ENCODE peak calls at places on chromosomes 16 and 17, in ten cellular contexts. W is uterus, G is AG09319, H is HFFc6, P is GM12865, I is AG04450, E is AG10803, M is neural crest cell, T is progenitor cell of endocrine pancreas, A is GM20000. C is an unnamed sample.

GRCh38 chr17:77376795-77377751 is 236.3 kb downstream of the SEC14L1 start:
- DNase-seq in W (peak; percentile 56), G (no peak), H (peak; percentile 28), P (no peak), I (peak; percentile 79), E (peak; percentile 58), M (no peak), T (no peak), A (no peak), C (no peak)

GRCh38 chr16:81831722-81832126 is 52.6 kb downstream of the PLCG2 start:
- DNase-seq in W (peak; percentile 20), G (no peak), H (no peak), P (peak; percentile 96), I (no peak), E (peak; percentile 12), M (no peak), T (no peak), A (peak; percentile 69), C (peak; percentile 64)

GRCh38 chr16:31135535-31136286 is at the start of gene PRSS8:
- DNase-seq in W (no peak), G (no peak), H (no peak), P (no peak), I (no peak), E (no peak), M (no peak), T (peak; percentile 66), A (no peak), C (no peak)

GRCh38 chr16:72597938-72598337 is 426.0 kb upstream of the PMFBP1 start:
- DNase-seq in W (no peak), G (no peak), H (no peak), P (peak; percentile 50), I (no peak), E (no peak), M (no peak), T (no peak), A (no peak), C (no peak)

GRCh38 chr16:78770353-78771091 is 671.1 kb downstream of the WWOX start:
- DNase-seq in W (peak; percentile 51), G (no peak), H (no peak), P (peak; percentile 64), I (no peak), E (peak; percentile 6), M (peak; percentile 61), T (peak; percentile 30), A (peak; percentile 67), C (peak; percentile 66)

GRCh38 chr17:48027322-48027981 is 10.1 kb downstream of the COPZ2 start:
- DNase-seq in W (no peak), G (no peak), H (no peak), P (no peak), I (no peak), E (no peak), M (no peak), T (no peak), A (no peak), C (no peak)

GRCh38 chr17:19346351-19347255 is 15.9 kb downstream of the B9D1 start:
- DNase-seq in W (peak; percentile 88), G (peak; percentile 44), H (peak; percentile 81), P (no peak), I (peak; percentile 48), E (peak; percentile 88), M (no peak), T (no peak), A (no peak), C (no peak)

GRCh38 chr16:64724339-64724738 is 397.5 kb downstream of the CDH11 start:
- DNase-seq in W (no peak), G (no peak), H (no peak), P (no peak), I (no peak), E (no peak), M (no peak), T (no peak), A (no peak), C (no peak)

GRCh38 chr16:911604-912321 is 59.0 kb downstream of the LMF1 start:
- DNase-seq in W (no peak), G (no peak), H (no peak), P (no peak), I (no peak), E (no peak), M (no peak), T (no peak), A (no peak), C (no peak)

GRCh38 chr16:914453-914852 is 56.3 kb downstream of the LMF1 start:
- DNase-seq in W (no peak), G (no peak), H (no peak), P (peak; percentile 3), I (no peak), E (peak; percentile 3), M (no peak), T (no peak), A (no peak), C (no peak)

GRCh38 chr16:912322-912683 is 58.5 kb downstream of the LMF1 start:
- DNase-seq in W (no peak), G (no peak), H (no peak), P (no peak), I (no peak), E (no peak), M (no peak), T (no peak), A (no peak), C (no peak)

GRCh38 chr16:913817-914440 is 56.9 kb downstream of the LMF1 start:
- DNase-seq in W (no peak), G (no peak), H (no peak), P (no peak), I (no peak), E (no peak), M (no peak), T (no peak), A (no peak), C (no peak)

DNA sequence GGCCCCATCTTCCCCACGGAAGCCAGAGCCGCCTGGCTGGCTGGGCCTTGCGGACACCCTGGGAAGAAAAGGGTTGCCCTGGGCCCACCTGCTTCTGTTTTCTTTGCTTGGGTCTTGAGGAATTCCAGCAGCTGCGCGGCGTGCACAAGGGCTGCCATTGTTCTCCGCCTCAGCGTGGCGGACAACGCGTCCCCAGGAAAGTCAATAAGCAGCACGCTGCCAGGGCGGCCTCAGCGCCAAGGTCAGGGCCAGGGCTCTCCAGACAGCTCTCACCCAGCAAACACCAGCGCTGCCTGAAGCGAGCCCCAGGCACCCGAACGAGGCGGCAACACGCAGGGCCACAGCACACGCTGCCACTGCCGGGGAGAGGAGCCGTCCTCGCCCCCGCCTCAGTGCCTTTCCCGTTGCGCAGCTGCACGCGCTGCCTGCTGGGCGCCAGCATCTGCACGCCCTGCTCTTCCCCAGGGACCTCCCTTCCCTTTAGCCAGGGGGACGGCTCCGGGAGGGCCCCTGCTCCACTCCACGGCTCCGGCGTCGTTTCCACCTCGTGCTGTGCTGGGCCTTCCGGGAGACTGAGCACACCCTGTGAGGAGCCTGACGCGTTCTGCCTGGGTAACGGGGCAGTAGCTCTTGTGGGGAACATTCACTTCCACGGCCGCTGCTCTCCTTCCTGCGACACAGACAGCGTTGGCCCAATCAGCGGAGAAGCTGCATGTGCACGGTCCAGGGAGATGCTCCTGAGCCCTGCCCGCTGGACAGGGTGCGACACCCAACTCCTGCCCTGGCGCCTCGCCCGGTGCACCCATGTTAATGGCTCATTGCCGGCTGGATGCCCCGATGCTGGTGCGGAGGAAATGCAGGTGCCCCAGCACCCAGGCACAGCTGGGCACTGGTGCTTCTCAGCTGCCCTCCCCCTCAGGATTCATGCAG is 57.8 kb downstream of the LMF1 start:
- DNase-seq in W (no peak), G (no peak), H (no peak), P (no peak), I (no peak), E (no peak), M (peak; percentile 54), T (no peak), A (no peak), C (no peak)
- TF ChIP-seq CTCF in W (no peak), G (no peak), H (no peak), P (no peak), I (no peak), E (no peak), M (no peak), T (no peak), A (no peak), C (no peak)

GRCh38 chr17:50514936-50515702 is 6.9 kb downstream of the MYCBPAP start:
- DNase-seq in W (no peak), G (no peak), H (no peak), P (no peak), I (no peak), E (peak; percentile 71), M (no peak), T (no peak), A (no peak), C (no peak)

GRCh38 chr17:50518265-50519023 is 10.2 kb downstream of the MYCBPAP start:
- DNase-seq in W (no peak), G (no peak), H (no peak), P (no peak), I (no peak), E (no peak), M (no peak), T (no peak), A (no peak), C (no peak)

GRCh38 chr17:50519141-50519834 is 11.0 kb downstream of the MYCBPAP start:
- DNase-seq in W (no peak), G (no peak), H (no peak), P (no peak), I (no peak), E (no peak), M (no peak), T (no peak), A (no peak), C (no peak)

GRCh38 chr17:50516980-50517379 is 8.7 kb downstream of the MYCBPAP start:
- DNase-seq in W (no peak), G (no peak), H (no peak), P (no peak), I (no peak), E (no peak), M (no peak), T (no peak), A (no peak), C (no peak)

DNA sequence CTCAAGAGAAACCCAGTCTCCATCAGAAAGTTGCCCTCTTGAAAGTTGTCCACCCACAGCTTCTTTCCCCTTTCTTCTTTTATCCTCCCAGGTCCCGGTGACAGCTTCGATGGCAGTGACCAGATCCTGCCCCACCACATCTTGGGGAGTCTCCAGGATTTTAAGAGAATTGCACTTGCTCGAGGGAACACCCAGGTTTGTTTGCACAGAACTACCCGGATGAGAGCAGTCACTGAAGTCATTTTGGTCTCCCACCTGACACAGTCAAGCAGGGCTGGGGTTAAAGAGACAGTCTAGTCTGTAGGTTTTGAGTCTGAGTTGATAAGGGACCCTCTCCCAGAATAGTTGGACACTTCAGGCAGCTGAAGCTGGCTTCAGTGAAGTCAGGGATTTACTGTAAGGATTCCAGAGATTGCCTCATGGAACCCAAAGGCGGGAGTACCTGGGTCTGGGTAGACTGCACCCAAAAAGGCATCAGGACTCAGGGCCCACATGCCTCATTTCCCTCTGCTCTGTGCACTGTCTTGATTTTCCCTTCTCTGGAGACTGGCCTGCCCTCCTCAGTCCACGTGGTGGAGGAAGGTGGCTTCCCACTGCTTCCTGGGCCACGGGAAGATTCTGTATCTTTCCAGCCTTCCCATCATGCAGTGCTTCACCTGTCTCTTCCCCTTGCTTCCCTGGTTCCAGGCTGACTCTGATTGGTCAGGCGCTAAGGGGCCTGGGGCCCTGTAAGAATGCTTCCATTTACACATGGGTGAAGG is 9.4 kb downstream of the MYCBPAP start:
- DNase-seq in W (no peak), G (no peak), H (no peak), P (no peak), I (no peak), E (no peak), M (no peak), T (no peak), A (no peak), C (no peak)
- TF ChIP-seq CTCF in W (no peak), G (no peak), H (no peak), P (no peak), I (no peak), E (no peak), M (no peak), T (no peak), A (no peak), C (no peak)

GRCh38 chr16:27920391-27920891 is 143.1 kb downstream of the GSG1L start:
- DNase-seq in W (no peak), G (no peak), H (peak; percentile 7), P (no peak), I (no peak), E (no peak), M (peak; percentile 38), T (peak; percentile 29), A (no peak), C (no peak)
- TF ChIP-seq CTCF in W (no peak), G (peak; percentile 4), H (peak; percentile 43), P (no peak), I (peak; percentile 30), E (no peak), M (peak; percentile 62), T (peak; percentile 43), A (no peak), C (no peak)

DNA sequence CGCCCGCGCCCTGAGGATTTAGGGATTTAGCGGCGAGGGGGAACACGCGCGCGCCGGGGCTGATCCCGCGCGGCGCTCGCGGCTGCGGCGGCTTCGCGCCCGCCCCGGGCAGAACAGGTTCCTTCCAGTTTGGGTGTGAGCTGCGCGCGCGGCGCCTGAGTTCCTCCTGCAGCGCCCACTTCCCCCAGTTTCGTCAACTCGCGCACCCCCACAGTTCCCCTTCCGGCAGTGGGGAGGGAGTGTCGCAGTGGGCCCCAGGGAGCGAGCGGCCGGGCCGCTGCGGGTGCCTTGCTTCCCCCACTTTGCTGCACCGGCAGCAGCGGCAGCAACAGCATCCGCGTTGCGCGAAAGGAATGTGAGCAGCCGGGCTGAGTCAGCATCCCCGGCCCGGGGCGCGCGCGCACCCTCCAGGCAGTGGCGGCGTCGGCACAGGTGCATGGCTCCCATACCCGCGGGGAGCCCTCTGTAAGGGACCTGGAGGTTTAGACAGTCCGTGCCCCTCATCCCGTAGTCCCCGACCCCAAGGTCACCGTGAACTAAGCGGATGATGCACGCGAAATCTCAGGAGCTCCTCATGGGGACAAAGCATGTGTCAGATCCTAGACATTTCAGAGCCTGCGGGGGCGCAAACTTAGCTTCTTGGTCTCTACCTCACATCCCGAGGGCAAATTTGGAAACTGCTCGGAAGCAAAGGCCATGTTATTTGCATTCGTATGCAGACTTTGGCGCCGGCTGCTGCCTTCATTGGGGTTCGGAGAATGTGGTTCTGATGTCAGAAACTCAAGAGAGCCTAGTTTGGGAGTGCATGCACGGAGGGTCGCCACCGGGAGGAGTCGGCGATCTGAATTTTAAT is 767 bp downstream of the ARSG start:
- DNase-seq in W (peak; percentile 28), G (no peak), H (peak; percentile 57), P (peak; percentile 98), I (no peak), E (peak; percentile 53), M (peak; percentile 45), T (peak; percentile 69), A (peak; percentile 94), C (peak; percentile 91)
- TF ChIP-seq CTCF in W (no peak), G (no peak), H (peak; percentile 21), P (peak; percentile 16), I (no peak), E (no peak), M (peak; percentile 43), T (peak; percentile 29), A (no peak), C (peak; percentile 12)

C was measured in GM13977.